ENCODE peak calls at places on chromosomes 2 and 18, in six cellular contexts. L, X, M, Y, P and E are unnamed samples.

GRCh38 chr2:119683717-119684443 is 4.9 kb downstream of the TMEM177 start:
- DNase-seq in X (no peak), Y (peak; percentile 86), P (no peak), L (no peak), M (peak; percentile 82), E (no peak)

GRCh38 chr18:34122724-34123334 is 101.9 kb downstream of the NOL4 start:
- DNase-seq in X (no peak), M (peak; percentile 66), L (peak; percentile 30), P (no peak), Y (peak; percentile 67), E (peak; percentile 81)

GRCh38 chr2:33168425-33168824 is 221.7 kb downstream of the LTBP1 start:
- DNase-seq in X (no peak), M (no peak), P (no peak), L (no peak), Y (no peak), E (no peak)

GRCh38 chr2:18749912-18750526 is 160.7 kb upstream of the NT5C1B start:
- DNase-seq in P (peak; percentile 48), X (peak; percentile 35), Y (peak; percentile 70), M (peak; percentile 32), L (peak; percentile 75), E (peak; percentile 68)

GRCh38 chr2:233053928-233054774 is 6.0 kb upstream of the INPP5D start:
- DNase-seq in M (peak; percentile 17), Y (peak; percentile 38), P (peak; percentile 72), X (no peak), L (peak; percentile 82), E (peak; percentile 81)

GRCh38 chr2:47519604-47520301 is 116.8 kb downstream of the MSH2 start:
- DNase-seq in L (no peak), P (no peak), M (no peak), X (no peak), Y (no peak), E (no peak)

GRCh38 chr18:3722662-3723433 is 272.9 kb downstream of the TGIF1 start:
- DNase-seq in L (no peak), M (peak; percentile 35), X (no peak), Y (no peak), P (no peak), E (no peak)

GRCh38 chr2:226971029-226971584 is 135.3 kb downstream of the RHBDD1 start:
- DNase-seq in P (no peak), M (no peak), Y (no peak), L (no peak), X (no peak), E (peak; percentile 12)

GRCh38 chr18:4060427-4061281 is 394.5 kb downstream of the DLGAP1 start:
- DNase-seq in X (no peak), P (no peak), L (no peak), Y (peak; percentile 1), M (no peak), E (peak; percentile 63)

GRCh38 chr2:59174536-59175243 is 933.6 kb upstream of the FANCL start:
- DNase-seq in L (no peak), Y (no peak), X (no peak), M (no peak), P (no peak), E (no peak)

GRCh38 chr2:211347328-211347727 is 790.9 kb downstream of the CPS1 start:
- DNase-seq in M (no peak), X (no peak), L (no peak), Y (no peak), P (no peak), E (peak; percentile 18)

GRCh38 chr2:217822296-217823252 is 180.2 kb downstream of the TNS1 start:
- DNase-seq in P (no peak), X (no peak), M (peak; percentile 92), L (no peak), Y (no peak), E (no peak)

GRCh38 chr2:138572318-138572717 is 70.7 kb downstream of the SPOPL start:
- DNase-seq in X (no peak), P (no peak), Y (no peak), M (peak; percentile 4), L (no peak), E (no peak)

GRCh38 chr2:189580267-189580661 is 322 bp downstream of the SLC40A1 start:
- DNase-seq in L (peak; percentile 55), Y (peak; percentile 12), X (no peak), P (peak; percentile 50), M (no peak), E (peak; percentile 83)

GRCh38 chr2:236580746-236581355 is 11.2 kb downstream of the ACKR3 start:
- DNase-seq in Y (no peak), X (no peak), L (no peak), M (no peak), P (no peak), E (no peak)

GRCh38 chr18:51813740-51814139 is 526.3 kb upstream of the DCC start:
- DNase-seq in Y (no peak), P (no peak), X (no peak), L (no peak), M (no peak), E (no peak)

GRCh38 chr2:198913394-198914152 is 544.2 kb downstream of the SATB2 start:
- DNase-seq in X (no peak), P (no peak), M (no peak), L (no peak), Y (no peak), E (peak; percentile 51)

GRCh38 chr2:62396880-62397279 is 109.1 kb downstream of the TMEM17 start:
- DNase-seq in L (no peak), Y (no peak), P (no peak), X (no peak), M (peak; percentile 43), E (no peak)

GRCh38 chr2:7709907-7710306 is 792.7 kb downstream of the RNF144A start:
- DNase-seq in Y (peak; percentile 83), M (no peak), P (no peak), X (no peak), L (no peak), E (no peak)

GRCh38 chr18:44744206-44745180 is 63.8 kb downstream of the SETBP1 start:
- DNase-seq in Y (no peak), M (no peak), P (no peak), L (no peak), X (no peak), E (no peak)

GRCh38 chr2:236903978-236904377 is 181.7 kb upstream of the COPS8 start:
- DNase-seq in M (no peak), Y (no peak), L (no peak), P (no peak), X (no peak), E (no peak)

GRCh38 chr18:9558397-9559064 is 55.8 kb downstream of the PPP4R1 start:
- DNase-seq in X (no peak), Y (no peak), M (no peak), L (no peak), P (no peak), E (no peak)

GRCh38 chr2:101793277-101793969 is 95.9 kb downstream of the MAP4K4 start:
- DNase-seq in X (no peak), M (no peak), P (no peak), L (no peak), Y (peak; percentile 53), E (no peak)

GRCh38 chr2:207041279-207041678 is 102.0 kb downstream of the CPO start:
- DNase-seq in L (no peak), M (no peak), P (no peak), X (no peak), Y (peak; percentile 15), E (no peak)

GRCh38 chr2:38933653-38934052 is 44.0 kb downstream of the ARHGEF33 start:
- DNase-seq in Y (peak; percentile 87), P (no peak), M (no peak), X (no peak), L (no peak), E (no peak)

GRCh38 chr2:36452279-36452678 is 96.7 kb downstream of the CRIM1 start:
- DNase-seq in Y (peak; percentile 80), X (no peak), P (no peak), L (no peak), M (no peak), E (no peak)

GRCh38 chr2:37376421-37377186 is 32.2 kb downstream of the QPCT start:
- DNase-seq in Y (peak; percentile 96), L (peak; percentile 67), M (no peak), X (no peak), P (no peak), E (no peak)

GRCh38 chr2:54347622-54348021 is 91.6 kb upstream of the TSPYL6 start:
- DNase-seq in X (no peak), M (peak; percentile 54), L (no peak), Y (no peak), P (no peak), E (no peak)

GRCh38 chr18:3015851-3016250 is 2.9 kb upstream of the LPIN2 start:
- DNase-seq in M (no peak), L (no peak), X (no peak), P (no peak), Y (no peak), E (no peak)

GRCh38 chr2:53633441-53633840 is 134.2 kb upstream of the CHAC2 start:
- DNase-seq in P (no peak), M (peak; percentile 18), L (no peak), Y (peak; percentile 30), X (no peak), E (no peak)

GRCh38 chr2:23145460-23145859 is 239.5 kb upstream of the KLHL29 start:
- DNase-seq in Y (no peak), M (peak; percentile 21), X (no peak), L (no peak), P (no peak), E (no peak)

GRCh38 chr2:128155970-128156369 is 65.0 kb downstream of the UGGT1 start:
- DNase-seq in Y (no peak), P (no peak), L (no peak), M (no peak), X (no peak), E (no peak)

GRCh38 chr2:36376992-36377738 is 21.6 kb downstream of the CRIM1 start:
- DNase-seq in Y (no peak), L (no peak), X (no peak), M (peak; percentile 95), P (no peak), E (no peak)

GRCh38 chr2:64035067-64035942 is 16.1 kb upstream of the VPS54 start:
- DNase-seq in X (no peak), Y (peak; percentile 58), M (no peak), L (peak; percentile 66), P (no peak), E (no peak)